ENCODE peak calls at places on chromosomes 11 and 22, in ten cellular contexts. One of them, this sample, is unnamed.

GRCh38 chr22:43378011-43378704 is 33.7 kb upstream of the MPPED1 start:
- DNase-seq in coronary artery: no peak
- DNase-seq in bronchial epithelial cell: no peak
- DNase-seq in effector memory CD4-positive, alpha-beta T cell: no peak
- DNase-seq in body of pancreas: peak; percentile 85
- DNase-seq in CD8-positive, alpha-beta T cell: no peak
- DNase-seq in endothelial cell of umbilical vein: no peak
- DNase-seq in fibroblast of the aortic adventitia: peak; percentile 30
- DNase-seq in HFF-Myc: no peak
- DNase-seq in aorta: no peak
- DNase-seq in this sample: no peak

GRCh38 chr22:40385041-40385782 is 14.8 kb downstream of the SGSM3 start:
- DNase-seq in coronary artery: no peak
- DNase-seq in bronchial epithelial cell: peak; percentile 46
- DNase-seq in effector memory CD4-positive, alpha-beta T cell: no peak
- DNase-seq in body of pancreas: no peak
- DNase-seq in CD8-positive, alpha-beta T cell: no peak
- DNase-seq in endothelial cell of umbilical vein: no peak
- DNase-seq in fibroblast of the aortic adventitia: no peak
- DNase-seq in HFF-Myc: no peak
- DNase-seq in aorta: no peak
- DNase-seq in this sample: no peak

GRCh38 chr11:14644396-14645246 is 1.0 kb downstream of the PDE3B start:
- DNase-seq in coronary artery: peak; percentile 78
- DNase-seq in bronchial epithelial cell: peak; percentile 7
- DNase-seq in effector memory CD4-positive, alpha-beta T cell: no peak
- DNase-seq in body of pancreas: peak; percentile 61
- DNase-seq in CD8-positive, alpha-beta T cell: peak; percentile 22
- DNase-seq in endothelial cell of umbilical vein: peak; percentile 38
- DNase-seq in fibroblast of the aortic adventitia: peak; percentile 9
- DNase-seq in HFF-Myc: no peak
- DNase-seq in aorta: peak; percentile 59
- DNase-seq in this sample: no peak

GRCh38 chr11:116513894-116514293 is 258.9 kb downstream of the BUD13 start:
- DNase-seq in coronary artery: no peak
- DNase-seq in bronchial epithelial cell: peak; percentile 2
- DNase-seq in effector memory CD4-positive, alpha-beta T cell: no peak
- DNase-seq in body of pancreas: peak; percentile 53
- DNase-seq in CD8-positive, alpha-beta T cell: no peak
- DNase-seq in endothelial cell of umbilical vein: peak; percentile 78
- DNase-seq in fibroblast of the aortic adventitia: peak; percentile 43
- DNase-seq in HFF-Myc: peak; percentile 4
- DNase-seq in aorta: peak; percentile 56
- DNase-seq in this sample: no peak

GRCh38 chr22:35257321-35258143 is at the start of gene HMGXB4:
- DNase-seq in coronary artery: peak; percentile 88
- DNase-seq in bronchial epithelial cell: peak; percentile 66
- DNase-seq in effector memory CD4-positive, alpha-beta T cell: peak; percentile 69
- DNase-seq in body of pancreas: peak; percentile 90
- DNase-seq in CD8-positive, alpha-beta T cell: peak; percentile 82
- DNase-seq in endothelial cell of umbilical vein: peak; percentile 83
- DNase-seq in fibroblast of the aortic adventitia: peak; percentile 88
- DNase-seq in HFF-Myc: peak; percentile 40
- DNase-seq in aorta: peak; percentile 94
- DNase-seq in this sample: peak; percentile 96

GRCh38 chr11:44338721-44339529 is 29.0 kb upstream of the ALX4 start:
- DNase-seq in coronary artery: no peak
- DNase-seq in bronchial epithelial cell: no peak
- DNase-seq in effector memory CD4-positive, alpha-beta T cell: no peak
- DNase-seq in body of pancreas: no peak
- DNase-seq in CD8-positive, alpha-beta T cell: no peak
- DNase-seq in endothelial cell of umbilical vein: no peak
- DNase-seq in fibroblast of the aortic adventitia: no peak
- DNase-seq in HFF-Myc: no peak
- DNase-seq in aorta: no peak
- DNase-seq in this sample: no peak

GRCh38 chr11:126181939-126182730 is 29.3 kb downstream of the RPUSD4 start:
- DNase-seq in coronary artery: no peak
- DNase-seq in bronchial epithelial cell: no peak
- DNase-seq in effector memory CD4-positive, alpha-beta T cell: no peak
- DNase-seq in body of pancreas: no peak
- DNase-seq in CD8-positive, alpha-beta T cell: no peak
- DNase-seq in endothelial cell of umbilical vein: no peak
- DNase-seq in fibroblast of the aortic adventitia: no peak
- DNase-seq in HFF-Myc: no peak
- DNase-seq in aorta: no peak
- DNase-seq in this sample: no peak

GRCh38 chr11:121467965-121468364 is 15.2 kb upstream of the SORL1-AS1 start:
- DNase-seq in coronary artery: no peak
- DNase-seq in bronchial epithelial cell: peak; percentile 48
- DNase-seq in effector memory CD4-positive, alpha-beta T cell: peak; percentile 73
- DNase-seq in body of pancreas: no peak
- DNase-seq in CD8-positive, alpha-beta T cell: peak; percentile 56
- DNase-seq in endothelial cell of umbilical vein: no peak
- DNase-seq in fibroblast of the aortic adventitia: no peak
- DNase-seq in HFF-Myc: no peak
- DNase-seq in aorta: no peak
- DNase-seq in this sample: no peak

GRCh38 chr11:60265373-60266214 is 14.9 kb upstream of the MS4A4A start:
- DNase-seq in coronary artery: no peak
- DNase-seq in bronchial epithelial cell: peak; percentile 48
- DNase-seq in effector memory CD4-positive, alpha-beta T cell: no peak
- DNase-seq in body of pancreas: no peak
- DNase-seq in CD8-positive, alpha-beta T cell: no peak
- DNase-seq in endothelial cell of umbilical vein: peak; percentile 83
- DNase-seq in fibroblast of the aortic adventitia: peak; percentile 26
- DNase-seq in HFF-Myc: peak; percentile 2
- DNase-seq in aorta: no peak
- DNase-seq in this sample: no peak

GRCh38 chr11:61152816-61153592 is 8.2 kb downstream of the VPS37C start:
- DNase-seq in coronary artery: no peak
- DNase-seq in bronchial epithelial cell: peak; percentile 88
- DNase-seq in effector memory CD4-positive, alpha-beta T cell: no peak
- DNase-seq in body of pancreas: no peak
- DNase-seq in CD8-positive, alpha-beta T cell: no peak
- DNase-seq in endothelial cell of umbilical vein: peak; percentile 32
- DNase-seq in fibroblast of the aortic adventitia: peak; percentile 78
- DNase-seq in HFF-Myc: no peak
- DNase-seq in aorta: peak; percentile 48
- DNase-seq in this sample: no peak

GRCh38 chr22:19942071-19942885 is 660 bp upstream of the TXNRD2 start:
- DNase-seq in coronary artery: no peak
- DNase-seq in bronchial epithelial cell: no peak
- DNase-seq in effector memory CD4-positive, alpha-beta T cell: no peak
- DNase-seq in body of pancreas: peak; percentile 32
- DNase-seq in CD8-positive, alpha-beta T cell: no peak
- DNase-seq in endothelial cell of umbilical vein: peak; percentile 55
- DNase-seq in fibroblast of the aortic adventitia: peak; percentile 86
- DNase-seq in HFF-Myc: no peak
- DNase-seq in aorta: peak; percentile 61
- DNase-seq in this sample: no peak

GRCh38 chr22:19943665-19944026 is 2.0 kb upstream of the TXNRD2 start:
- DNase-seq in coronary artery: peak; percentile 73
- DNase-seq in bronchial epithelial cell: no peak
- DNase-seq in effector memory CD4-positive, alpha-beta T cell: no peak
- DNase-seq in body of pancreas: peak; percentile 34
- DNase-seq in CD8-positive, alpha-beta T cell: no peak
- DNase-seq in endothelial cell of umbilical vein: no peak
- DNase-seq in fibroblast of the aortic adventitia: peak; percentile 43
- DNase-seq in HFF-Myc: peak; percentile 72
- DNase-seq in aorta: peak; percentile 50
- DNase-seq in this sample: no peak

GRCh38 chr22:19941365-19942070 is at the start of the genes COMT and TXNRD2:
- DNase-seq in coronary artery: no peak
- DNase-seq in bronchial epithelial cell: no peak
- DNase-seq in effector memory CD4-positive, alpha-beta T cell: peak; percentile 36
- DNase-seq in body of pancreas: peak; percentile 75
- DNase-seq in CD8-positive, alpha-beta T cell: peak; percentile 63
- DNase-seq in endothelial cell of umbilical vein: peak; percentile 57
- DNase-seq in fibroblast of the aortic adventitia: peak; percentile 51
- DNase-seq in HFF-Myc: no peak
- DNase-seq in aorta: peak; percentile 84
- DNase-seq in this sample: no peak

GRCh38 chr22:19940536-19941364 is 822 bp upstream of the COMT start:
- DNase-seq in coronary artery: no peak
- DNase-seq in bronchial epithelial cell: no peak
- DNase-seq in effector memory CD4-positive, alpha-beta T cell: no peak
- DNase-seq in body of pancreas: no peak
- DNase-seq in CD8-positive, alpha-beta T cell: no peak
- DNase-seq in endothelial cell of umbilical vein: no peak
- DNase-seq in fibroblast of the aortic adventitia: no peak
- DNase-seq in HFF-Myc: no peak
- DNase-seq in aorta: peak; percentile 49
- DNase-seq in this sample: no peak

GRCh38 chr22:19942886-19943664 is 1.5 kb upstream of the TXNRD2 start:
- DNase-seq in coronary artery: no peak
- DNase-seq in bronchial epithelial cell: peak; percentile 79
- DNase-seq in effector memory CD4-positive, alpha-beta T cell: no peak
- DNase-seq in body of pancreas: peak; percentile 55
- DNase-seq in CD8-positive, alpha-beta T cell: no peak
- DNase-seq in endothelial cell of umbilical vein: peak; percentile 72
- DNase-seq in fibroblast of the aortic adventitia: peak; percentile 82
- DNase-seq in HFF-Myc: peak; percentile 65
- DNase-seq in aorta: peak; percentile 50
- DNase-seq in this sample: no peak
- H3K4me3 ChIP-seq in coronary artery: peak overlapping the region; percentile 88
- H3K4me3 ChIP-seq in bronchial epithelial cell: peak overlapping the region; percentile 65
- H3K4me3 ChIP-seq in effector memory CD4-positive, alpha-beta T cell: peak overlapping the region; percentile 96
- H3K4me3 ChIP-seq in body of pancreas: no peak overlapping the region
- H3K4me3 ChIP-seq in CD8-positive, alpha-beta T cell: peak overlapping the region; percentile 99
- H3K4me3 ChIP-seq in endothelial cell of umbilical vein: no peak overlapping the region
- H3K4me3 ChIP-seq in fibroblast of the aortic adventitia: peak overlapping the region; percentile 96
- H3K4me3 ChIP-seq in HFF-Myc: peak overlapping the region; percentile 76
- H3K4me3 ChIP-seq in aorta: no peak overlapping the region
- H3K4me3 ChIP-seq in this sample: peak overlapping the region; percentile 89

DNA sequence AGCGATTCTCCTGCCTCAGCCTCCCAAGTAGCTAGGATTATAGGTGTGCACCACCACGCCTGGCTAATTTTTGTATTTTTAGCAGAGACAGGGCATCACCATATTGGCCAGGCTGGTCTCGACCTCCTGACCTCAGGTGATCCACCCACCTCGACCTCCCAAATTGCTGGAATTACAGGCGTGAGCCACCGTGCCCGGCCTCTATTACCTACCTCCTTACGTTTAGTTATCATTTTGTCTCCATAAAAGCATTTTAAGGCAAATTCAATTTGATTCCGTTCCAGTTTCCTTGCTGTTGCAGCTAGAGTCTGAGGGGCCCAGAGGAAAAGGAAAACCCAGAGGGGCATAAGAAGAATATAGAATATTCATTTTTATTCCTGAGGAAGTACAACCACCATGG is 628 bp upstream of the DDX10 start:
- DNase-seq in coronary artery: no peak
- DNase-seq in bronchial epithelial cell: no peak
- DNase-seq in effector memory CD4-positive, alpha-beta T cell: no peak
- DNase-seq in body of pancreas: no peak
- DNase-seq in CD8-positive, alpha-beta T cell: no peak
- DNase-seq in endothelial cell of umbilical vein: no peak
- DNase-seq in fibroblast of the aortic adventitia: no peak
- DNase-seq in HFF-Myc: no peak
- DNase-seq in aorta: no peak
- DNase-seq in this sample: no peak
- H3K4me3 ChIP-seq in coronary artery: peak overlapping the region; percentile 91
- H3K4me3 ChIP-seq in bronchial epithelial cell: peak overlapping the region; percentile 68
- H3K4me3 ChIP-seq in effector memory CD4-positive, alpha-beta T cell: peak overlapping the region; percentile 81
- H3K4me3 ChIP-seq in body of pancreas: no peak overlapping the region
- H3K4me3 ChIP-seq in CD8-positive, alpha-beta T cell: peak overlapping the region; percentile 85
- H3K4me3 ChIP-seq in endothelial cell of umbilical vein: no peak overlapping the region
- H3K4me3 ChIP-seq in fibroblast of the aortic adventitia: peak overlapping the region; percentile 53
- H3K4me3 ChIP-seq in HFF-Myc: peak overlapping the region; percentile 65
- H3K4me3 ChIP-seq in aorta: peak overlapping the region; percentile 11
- H3K4me3 ChIP-seq in this sample: peak overlapping the region; percentile 68

GRCh38 chr11:47917643-47918369 is 62.6 kb upstream of the PTPRJ start:
- DNase-seq in coronary artery: peak; percentile 92
- DNase-seq in bronchial epithelial cell: peak; percentile 63
- DNase-seq in effector memory CD4-positive, alpha-beta T cell: no peak
- DNase-seq in body of pancreas: peak; percentile 93
- DNase-seq in CD8-positive, alpha-beta T cell: no peak
- DNase-seq in endothelial cell of umbilical vein: peak; percentile 82
- DNase-seq in fibroblast of the aortic adventitia: peak; percentile 100
- DNase-seq in HFF-Myc: peak; percentile 87
- DNase-seq in aorta: peak; percentile 94
- DNase-seq in this sample: peak; percentile 94

GRCh38 chr11:47918882-47919495 is 61.4 kb upstream of the PTPRJ start:
- DNase-seq in coronary artery: no peak
- DNase-seq in bronchial epithelial cell: peak; percentile 46
- DNase-seq in effector memory CD4-positive, alpha-beta T cell: no peak
- DNase-seq in body of pancreas: no peak
- DNase-seq in CD8-positive, alpha-beta T cell: no peak
- DNase-seq in endothelial cell of umbilical vein: peak; percentile 34
- DNase-seq in fibroblast of the aortic adventitia: peak; percentile 32
- DNase-seq in HFF-Myc: no peak
- DNase-seq in aorta: no peak
- DNase-seq in this sample: no peak

GRCh38 chr11:47916361-47916841 is 64.0 kb upstream of the PTPRJ start:
- DNase-seq in coronary artery: no peak
- DNase-seq in bronchial epithelial cell: no peak
- DNase-seq in effector memory CD4-positive, alpha-beta T cell: no peak
- DNase-seq in body of pancreas: peak; percentile 84
- DNase-seq in CD8-positive, alpha-beta T cell: no peak
- DNase-seq in endothelial cell of umbilical vein: peak; percentile 85
- DNase-seq in fibroblast of the aortic adventitia: peak; percentile 99
- DNase-seq in HFF-Myc: no peak
- DNase-seq in aorta: peak; percentile 70
- DNase-seq in this sample: no peak

GRCh38 chr11:47915407-47916137 is 64.8 kb upstream of the PTPRJ start:
- DNase-seq in coronary artery: no peak
- DNase-seq in bronchial epithelial cell: no peak
- DNase-seq in effector memory CD4-positive, alpha-beta T cell: no peak
- DNase-seq in body of pancreas: peak; percentile 52
- DNase-seq in CD8-positive, alpha-beta T cell: peak; percentile 5
- DNase-seq in endothelial cell of umbilical vein: peak; percentile 43
- DNase-seq in fibroblast of the aortic adventitia: no peak
- DNase-seq in HFF-Myc: no peak
- DNase-seq in aorta: no peak
- DNase-seq in this sample: no peak

GRCh38 chr11:47918370-47918690 is 62.0 kb upstream of the PTPRJ start:
- DNase-seq in coronary artery: no peak
- DNase-seq in bronchial epithelial cell: no peak
- DNase-seq in effector memory CD4-positive, alpha-beta T cell: no peak
- DNase-seq in body of pancreas: no peak
- DNase-seq in CD8-positive, alpha-beta T cell: no peak
- DNase-seq in endothelial cell of umbilical vein: no peak
- DNase-seq in fibroblast of the aortic adventitia: no peak
- DNase-seq in HFF-Myc: no peak
- DNase-seq in aorta: no peak
- DNase-seq in this sample: no peak
- H3K4me3 ChIP-seq in coronary artery: peak overlapping the region; percentile 58
- H3K4me3 ChIP-seq in bronchial epithelial cell: no peak overlapping the region
- H3K4me3 ChIP-seq in effector memory CD4-positive, alpha-beta T cell: no peak overlapping the region
- H3K4me3 ChIP-seq in body of pancreas: no peak overlapping the region
- H3K4me3 ChIP-seq in CD8-positive, alpha-beta T cell: no peak overlapping the region
- H3K4me3 ChIP-seq in endothelial cell of umbilical vein: no peak overlapping the region
- H3K4me3 ChIP-seq in fibroblast of the aortic adventitia: peak overlapping the region; percentile 65
- H3K4me3 ChIP-seq in HFF-Myc: no peak overlapping the region
- H3K4me3 ChIP-seq in aorta: no peak overlapping the region
- H3K4me3 ChIP-seq in this sample: peak overlapping the region; percentile 40

DNA sequence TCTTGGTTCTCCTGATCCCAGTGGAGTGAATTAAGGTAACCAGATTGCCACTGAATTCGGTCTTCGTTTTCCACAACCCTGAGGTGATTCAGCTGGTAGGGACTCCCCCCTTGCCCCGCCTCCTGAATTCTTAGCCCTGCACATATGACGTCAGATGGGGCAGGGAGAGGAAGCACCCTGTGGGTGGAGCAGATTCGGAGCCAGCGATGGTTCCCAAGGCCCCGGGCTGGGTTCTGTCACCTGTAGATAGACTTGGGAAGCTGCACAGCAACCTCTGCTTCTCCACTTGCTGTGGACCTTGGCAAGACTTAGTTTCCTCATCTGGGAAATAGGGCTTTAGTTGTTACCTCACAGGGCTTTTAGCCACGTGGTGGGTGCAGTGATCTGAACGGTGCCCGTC is 67.8 kb downstream of the CTTN start:
- DNase-seq in coronary artery: no peak
- DNase-seq in bronchial epithelial cell: peak; percentile 46
- DNase-seq in effector memory CD4-positive, alpha-beta T cell: no peak
- DNase-seq in body of pancreas: no peak
- DNase-seq in CD8-positive, alpha-beta T cell: no peak
- DNase-seq in endothelial cell of umbilical vein: no peak
- DNase-seq in fibroblast of the aortic adventitia: no peak
- DNase-seq in HFF-Myc: no peak
- DNase-seq in aorta: peak; percentile 36
- DNase-seq in this sample: no peak
- H3K4me3 ChIP-seq in coronary artery: no peak overlapping the region
- H3K4me3 ChIP-seq in bronchial epithelial cell: no peak overlapping the region
- H3K4me3 ChIP-seq in effector memory CD4-positive, alpha-beta T cell: no peak overlapping the region
- H3K4me3 ChIP-seq in body of pancreas: no peak overlapping the region
- H3K4me3 ChIP-seq in CD8-positive, alpha-beta T cell: no peak overlapping the region
- H3K4me3 ChIP-seq in endothelial cell of umbilical vein: no peak overlapping the region
- H3K4me3 ChIP-seq in fibroblast of the aortic adventitia: no peak overlapping the region
- H3K4me3 ChIP-seq in HFF-Myc: no peak overlapping the region
- H3K4me3 ChIP-seq in aorta: no peak overlapping the region
- H3K4me3 ChIP-seq in this sample: no peak overlapping the region